ENCODE peak calls at places on chromosomes 11 and 22, in six cellular contexts. One of them, this sample, is unnamed. For H3K36me3, the result is how much of the 10 kb centered on the place peaks cover.

GRCh38 chr22:43398246-43398645 is 13.6 kb upstream of the MPPED1 start:
- DNase-seq in CD8-positive, alpha-beta memory T cell: no peak
- DNase-seq in HCT116: no peak
- DNase-seq in sigmoid colon: no peak
- DNase-seq in CD8-positive, alpha-beta T cell: no peak
- DNase-seq in left ventricle myocardium inferior: no peak
- DNase-seq in this sample: no peak

GRCh38 chr22:42343136-42343484 is 72.7 kb upstream of the TCF20 start:
- DNase-seq in CD8-positive, alpha-beta memory T cell: no peak
- DNase-seq in HCT116: no peak
- DNase-seq in sigmoid colon: no peak
- DNase-seq in CD8-positive, alpha-beta T cell: no peak
- DNase-seq in left ventricle myocardium inferior: no peak
- DNase-seq in this sample: no peak

GRCh38 chr11:64996710-64997380 is at the start of gene BATF2:
- DNase-seq in CD8-positive, alpha-beta memory T cell: no peak
- DNase-seq in HCT116: peak
- DNase-seq in sigmoid colon: peak
- DNase-seq in CD8-positive, alpha-beta T cell: no peak
- DNase-seq in left ventricle myocardium inferior: peak
- DNase-seq in this sample: peak

GRCh38 chr11:6505577-6506240 is 8.6 kb downstream of the DNHD1 start:
- DNase-seq in CD8-positive, alpha-beta memory T cell: no peak
- DNase-seq in HCT116: peak
- DNase-seq in sigmoid colon: no peak
- DNase-seq in CD8-positive, alpha-beta T cell: no peak
- DNase-seq in left ventricle myocardium inferior: no peak
- DNase-seq in this sample: no peak

GRCh38 chr11:83033972-83034672 is 37.6 kb downstream of the RAB30 start:
- DNase-seq in CD8-positive, alpha-beta memory T cell: no peak
- DNase-seq in HCT116: no peak
- DNase-seq in sigmoid colon: peak
- DNase-seq in CD8-positive, alpha-beta T cell: no peak
- DNase-seq in left ventricle myocardium inferior: peak
- DNase-seq in this sample: no peak

GRCh38 chr11:123055132-123055924 is 6.6 kb downstream of the HSPA8 start:
- DNase-seq in CD8-positive, alpha-beta memory T cell: no peak
- DNase-seq in HCT116: no peak
- DNase-seq in sigmoid colon: no peak
- DNase-seq in CD8-positive, alpha-beta T cell: no peak
- DNase-seq in left ventricle myocardium inferior: no peak
- DNase-seq in this sample: no peak

GRCh38 chr22:37316875-37317371 is 34.6 kb downstream of the CYTH4 start:
- DNase-seq in CD8-positive, alpha-beta memory T cell: peak
- DNase-seq in HCT116: peak
- DNase-seq in sigmoid colon: peak
- DNase-seq in CD8-positive, alpha-beta T cell: peak
- DNase-seq in left ventricle myocardium inferior: peak
- DNase-seq in this sample: peak

GRCh38 chr11:11411401-11411985 is 58.4 kb upstream of the CSNK2A3 start:
- DNase-seq in CD8-positive, alpha-beta memory T cell: no peak
- DNase-seq in HCT116: no peak
- DNase-seq in sigmoid colon: no peak
- DNase-seq in CD8-positive, alpha-beta T cell: no peak
- DNase-seq in left ventricle myocardium inferior: no peak
- DNase-seq in this sample: no peak

GRCh38 chr22:37126383-37126782 is 16.9 kb upstream of the TMPRSS6 start:
- DNase-seq in CD8-positive, alpha-beta memory T cell: no peak
- DNase-seq in HCT116: peak
- DNase-seq in sigmoid colon: no peak
- DNase-seq in CD8-positive, alpha-beta T cell: no peak
- DNase-seq in left ventricle myocardium inferior: no peak
- DNase-seq in this sample: no peak

GRCh38 chr11:10502770-10503169 is 38.2 kb downstream of the RNF141 start:
- DNase-seq in CD8-positive, alpha-beta memory T cell: no peak
- DNase-seq in HCT116: no peak
- DNase-seq in sigmoid colon: peak
- DNase-seq in CD8-positive, alpha-beta T cell: no peak
- DNase-seq in left ventricle myocardium inferior: no peak
- DNase-seq in this sample: no peak

GRCh38 chr11:111908639-111909305 is 2.8 kb downstream of the CRYAB start:
- DNase-seq in CD8-positive, alpha-beta memory T cell: no peak
- DNase-seq in HCT116: no peak
- DNase-seq in sigmoid colon: no peak
- DNase-seq in CD8-positive, alpha-beta T cell: no peak
- DNase-seq in left ventricle myocardium inferior: no peak
- DNase-seq in this sample: no peak

DNA sequence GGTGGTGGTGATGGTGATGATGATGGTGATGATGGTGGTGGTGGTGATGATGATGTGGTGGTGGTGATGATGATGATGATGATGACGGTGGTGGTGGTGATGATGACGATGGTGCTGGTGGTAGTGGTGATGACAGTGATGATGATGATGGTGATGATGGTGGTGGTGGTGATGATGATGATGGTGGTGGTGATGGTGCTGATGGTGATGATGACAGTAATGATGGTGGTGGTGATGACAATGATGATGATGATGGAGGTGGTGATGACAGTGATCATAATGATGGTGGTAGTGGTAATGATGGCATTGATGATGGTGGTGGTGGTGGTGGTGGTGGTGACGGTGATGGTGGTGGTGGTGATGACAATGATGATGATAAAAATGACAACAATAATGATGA is 52.1 kb upstream of the ANO1 start:
- DNase-seq in CD8-positive, alpha-beta memory T cell: no peak
- DNase-seq in HCT116: no peak
- DNase-seq in sigmoid colon: no peak
- DNase-seq in CD8-positive, alpha-beta T cell: no peak
- DNase-seq in left ventricle myocardium inferior: no peak
- DNase-seq in this sample: peak
- H3K4me3 ChIP-seq in CD8-positive, alpha-beta memory T cell: no peak
- H3K4me3 ChIP-seq in HCT116: no peak
- H3K4me3 ChIP-seq in sigmoid colon: no peak
- H3K4me3 ChIP-seq in CD8-positive, alpha-beta T cell: no peak
- H3K4me3 ChIP-seq in left ventricle myocardium inferior: no peak
- H3K4me3 ChIP-seq in this sample: no peak

GRCh38 chr22:44997060-44997459 is 12.7 kb downstream of the PHF21B start:
- DNase-seq in CD8-positive, alpha-beta memory T cell: no peak
- DNase-seq in HCT116: no peak
- DNase-seq in sigmoid colon: no peak
- DNase-seq in CD8-positive, alpha-beta T cell: no peak
- DNase-seq in left ventricle myocardium inferior: no peak
- DNase-seq in this sample: no peak
- H3K36me3 ChIP-seq in CD8-positive, alpha-beta memory T cell: under half
- H3K36me3 ChIP-seq in HCT116: under half
- H3K36me3 ChIP-seq in sigmoid colon: under half
- H3K36me3 ChIP-seq in CD8-positive, alpha-beta T cell: under half
- H3K36me3 ChIP-seq in left ventricle myocardium inferior: under half
- H3K36me3 ChIP-seq in this sample: under half

GRCh38 chr11:27646051-27646818 is 54.0 kb downstream of the BDNF start:
- DNase-seq in CD8-positive, alpha-beta memory T cell: no peak
- DNase-seq in HCT116: no peak
- DNase-seq in sigmoid colon: no peak
- DNase-seq in CD8-positive, alpha-beta T cell: no peak
- DNase-seq in left ventricle myocardium inferior: peak
- DNase-seq in this sample: no peak
- H3K4me3 ChIP-seq in CD8-positive, alpha-beta memory T cell: no peak
- H3K4me3 ChIP-seq in HCT116: no peak
- H3K4me3 ChIP-seq in sigmoid colon: no peak
- H3K4me3 ChIP-seq in CD8-positive, alpha-beta T cell: no peak
- H3K4me3 ChIP-seq in left ventricle myocardium inferior: peak
- H3K4me3 ChIP-seq in this sample: no peak

GRCh38 chr22:30021338-30021737 is 58.9 kb upstream of the HORMAD2 start:
- DNase-seq in CD8-positive, alpha-beta memory T cell: no peak
- DNase-seq in HCT116: no peak
- DNase-seq in sigmoid colon: no peak
- DNase-seq in CD8-positive, alpha-beta T cell: no peak
- DNase-seq in left ventricle myocardium inferior: no peak
- DNase-seq in this sample: no peak
- H3K36me3 ChIP-seq in CD8-positive, alpha-beta memory T cell: half or more
- H3K36me3 ChIP-seq in HCT116: under half
- H3K36me3 ChIP-seq in sigmoid colon: half or more
- H3K36me3 ChIP-seq in CD8-positive, alpha-beta T cell: half or more
- H3K36me3 ChIP-seq in left ventricle myocardium inferior: half or more
- H3K36me3 ChIP-seq in this sample: half or more

This sample was measured in SJSA1.